ENCODE peak calls at places on chromosomes 6 and 20, in five cellular contexts. V is NCI-H2081 treated with DMSO at 0.1 percent for 48 hours; Y is naive thymus-derived CD8-positive, alpha-beta T cell; R is fibroblast of lung; O is NCI-H1436 treated with DMSO at 0.1 percent for 48 hours. Z is an unnamed sample.

GRCh38 chr6:2471474-2471873 is 226.1 kb upstream of the GMDS start:
- DNase-seq in R (no peak), V (no peak), O (no peak), Y (no peak), Z (no peak)

GRCh38 chr6:131678401-131678800 is 22.8 kb downstream of the OR2A4 start:
- DNase-seq in Y (no peak), R (no peak), O (no peak), V (no peak), Z (no peak)

GRCh38 chr6:2999621-3000455 is at the start of gene NQO2:
- DNase-seq in V (peak; percentile 32), O (peak; percentile 66), Y (peak; percentile 93), R (peak; percentile 85), Z (peak; percentile 95)

GRCh38 chr20:4060054-4060795 is 44.9 kb upstream of the RNF24 start:
- DNase-seq in Y (no peak), O (no peak), R (no peak), V (no peak), Z (no peak)

GRCh38 chr6:11209941-11210340 is 22.5 kb downstream of the NEDD9 start:
- DNase-seq in R (no peak), O (no peak), Y (no peak), V (no peak), Z (no peak)

GRCh38 chr20:40335437-40335836 is 353.6 kb downstream of the MAFB start:
- DNase-seq in R (no peak), V (no peak), O (no peak), Y (no peak), Z (no peak)

GRCh38 chr6:157853018-157853805 is 30.2 kb downstream of the SNX9 start:
- DNase-seq in V (no peak), R (no peak), Y (no peak), O (no peak), Z (no peak)

GRCh38 chr6:63839485-63839884 is 203.9 kb downstream of the PHF3 start:
- DNase-seq in O (no peak), V (no peak), Y (no peak), R (peak; percentile 55), Z (no peak)

GRCh38 chr6:114290864-114291263 is 52.0 kb downstream of the HS3ST5 start:
- DNase-seq in Y (no peak), V (no peak), O (no peak), R (no peak), Z (no peak)

GRCh38 chr6:150418825-150419594 is 50.2 kb downstream of the IYD start:
- DNase-seq in Y (peak; percentile 30), O (no peak), V (no peak), R (peak; percentile 65), Z (no peak)

GRCh38 chr20:1894471-1894950 is 696 bp upstream of the SIRPA start:
- DNase-seq in R (peak; percentile 73), O (no peak), V (no peak), Y (no peak), Z (no peak)

GRCh38 chr20:54585222-54585621 is 109.8 kb downstream of the DOK5 start:
- DNase-seq in Y (no peak), O (no peak), V (no peak), R (no peak), Z (no peak)

GRCh38 chr6:119442776-119443184 is 93.2 kb upstream of the MAN1A1 start:
- DNase-seq in O (no peak), V (no peak), Y (no peak), R (no peak), Z (no peak)

GRCh38 chr6:117483004-117483644 is 650 bp downstream of the DCBLD1 start:
- DNase-seq in O (no peak), R (peak; percentile 51), Y (peak; percentile 7), V (no peak), Z (peak; percentile 82)

GRCh38 chr6:54193560-54193959 is 82.3 kb downstream of the MLIP start:
- DNase-seq in R (no peak), O (no peak), Y (no peak), V (no peak), Z (no peak)

GRCh38 chr20:62364911-62365736 is 2.0 kb downstream of the LAMA5 start:
- DNase-seq in V (no peak), O (no peak), R (no peak), Y (no peak), Z (no peak)

GRCh38 chr6:80607814-80608391 is 501.4 kb downstream of the BCKDHB start:
- DNase-seq in O (no peak), Y (no peak), V (no peak), R (peak; percentile 85), Z (no peak)

GRCh38 chr20:59386819-59387218 is 86.4 kb downstream of the EDN3 start:
- DNase-seq in O (no peak), V (no peak), Y (no peak), R (no peak), Z (no peak)